ENCODE peak calls at places on chromosomes 11 and 22, in five cellular contexts. L, G, I, V and X are unnamed samples.

GRCh38 chr22:47452184-47452583 is 689.7 kb downstream of the TBC1D22A start:
- DNase-seq in L (no peak), G (no peak), I (no peak), V (no peak), X (no peak)

GRCh38 chr11:104852811-104853210 is 45.4 kb downstream of the CASP12 start:
- DNase-seq in L (no peak), G (no peak), I (no peak), V (no peak), X (no peak)

GRCh38 chr11:110598725-110599124 is 113.5 kb downstream of the ARHGAP20 start:
- DNase-seq in L (no peak), G (no peak), I (no peak), V (no peak), X (no peak)

GRCh38 chr11:103870821-103871309 is 165.6 kb upstream of the DDI1 start:
- DNase-seq in L (no peak), G (no peak), I (no peak), V (no peak), X (no peak)

GRCh38 chr11:7292902-7293301 is 41.2 kb downstream of the SYT9 start:
- DNase-seq in L (no peak), G (no peak), I (no peak), V (no peak), X (no peak)

GRCh38 chr22:18994780-18995711 is 59.0 kb upstream of the PRODH start:
- DNase-seq in L (peak), G (peak), I (peak), V (peak), X (no peak)

GRCh38 chr11:47980093-47980906 is at the start of gene PTPRJ:
- DNase-seq in L (peak), G (peak), I (no peak), V (peak), X (peak)

GRCh38 chr11:101049123-101049522 is 80.5 kb downstream of the PGR start:
- DNase-seq in L (no peak), G (no peak), I (peak), V (no peak), X (no peak)

GRCh38 chr11:100719362-100719761 is 32.3 kb downstream of the ARHGAP42 start:
- DNase-seq in L (no peak), G (peak), I (peak), V (no peak), X (peak)

GRCh38 chr11:122788781-122789535 is 49.3 kb upstream of the CRTAM start:
- DNase-seq in L (no peak), G (no peak), I (peak), V (no peak), X (no peak)

GRCh38 chr22:39311592-39312400 is 7.6 kb downstream of the RPL3 start:
- DNase-seq in L (peak), G (no peak), I (no peak), V (no peak), X (peak)

GRCh38 chr11:74443071-74443864 is 24.1 kb downstream of the KCNE3 start:
- DNase-seq in L (no peak), G (no peak), I (no peak), V (no peak), X (no peak)

GRCh38 chr11:79321282-79321681 is 119.5 kb downstream of the TENM4 start:
- DNase-seq in L (no peak), G (no peak), I (no peak), V (no peak), X (no peak)

GRCh38 chr11:86737752-86738151 is 62.6 kb upstream of the PRSS23 start:
- DNase-seq in L (no peak), G (peak), I (no peak), V (no peak), X (no peak)

GRCh38 chr11:29280452-29280851 is 736.4 kb downstream of the KCNA4 start:
- DNase-seq in L (no peak), G (no peak), I (no peak), V (no peak), X (no peak)

GRCh38 chr22:44341431-44342346 is 28.9 kb upstream of the SHISAL1 start:
- DNase-seq in L (no peak), G (peak), I (no peak), V (no peak), X (no peak)

GRCh38 chr11:103601230-103601846 is 435.1 kb upstream of the DDI1 start:
- DNase-seq in L (peak), G (peak), I (peak), V (peak), X (peak)

DNA sequence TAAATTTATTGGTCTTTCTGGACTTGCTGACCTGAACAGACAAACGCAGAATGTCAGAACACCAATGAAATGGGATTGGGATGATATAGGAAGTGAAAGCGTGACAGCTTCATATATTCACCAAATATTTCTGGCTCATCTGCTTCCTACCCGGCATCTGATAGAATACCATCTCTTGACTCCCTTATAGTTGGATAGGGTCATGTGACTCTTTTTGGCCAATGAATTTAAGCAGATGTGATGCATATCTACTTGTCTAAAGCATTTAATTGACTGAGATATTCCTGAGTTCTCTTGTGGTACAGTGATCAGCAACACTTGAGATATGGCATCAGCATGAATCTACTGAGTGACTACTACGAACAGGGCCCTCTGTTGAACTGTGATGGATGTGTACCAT is 2.5 kb upstream of the CAPRIN1 start:
- DNase-seq in L (no peak), G (no peak), I (no peak), V (no peak), X (no peak)
- H2BK12ac ChIP-seq in L (no peak), G (no peak), I (no peak), V (no peak), X (no peak)

GRCh38 chr11:102112654-102112926 is 2.3 kb downstream of the YAP1 start:
- DNase-seq in L (peak), G (no peak), I (no peak), V (no peak), X (no peak)

GRCh38 chr11:102116453-102117205 is 6.4 kb downstream of the YAP1 start:
- DNase-seq in L (no peak), G (no peak), I (no peak), V (no peak), X (no peak)

GRCh38 chr11:102111787-102112653 is 1.8 kb downstream of the YAP1 start:
- DNase-seq in L (no peak), G (peak), I (peak), V (no peak), X (no peak)

GRCh38 chr11:102115557-102115956 is 5.3 kb downstream of the YAP1 start:
- DNase-seq in L (peak), G (peak), I (no peak), V (peak), X (no peak)

DNA sequence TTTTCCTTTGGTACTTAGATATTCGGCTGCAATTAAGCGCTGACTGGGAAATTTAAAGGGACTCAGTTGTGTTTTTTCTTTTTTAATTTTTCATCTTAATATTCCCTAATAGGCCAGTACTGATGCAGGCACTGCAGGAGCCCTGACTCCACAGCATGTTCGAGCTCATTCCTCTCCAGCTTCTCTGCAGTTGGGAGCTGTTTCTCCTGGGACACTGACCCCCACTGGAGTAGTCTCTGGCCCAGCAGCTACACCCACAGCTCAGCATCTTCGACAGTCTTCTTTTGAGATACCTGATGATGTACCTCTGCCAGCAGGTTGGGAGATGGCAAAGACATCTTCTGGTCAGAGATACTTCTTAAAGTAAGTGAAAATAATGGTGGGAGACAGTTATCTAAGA is 3.8 kb downstream of the YAP1 start:
- DNase-seq in L (peak), G (peak), I (no peak), V (no peak), X (no peak)
- H3K14ac ChIP-seq in L (no peak), G (no peak), I (no peak), V (no peak), X (no peak)

GRCh38 chr22:45496451-45496941 is 6.2 kb upstream of the FBLN1 start:
- DNase-seq in L (no peak), G (peak), I (no peak), V (no peak), X (no peak)
- H3K9ac ChIP-seq in L (no peak), G (peak), I (no peak), V (no peak), X (no peak)

GRCh38 chr11:34475656-34476055 is 36.9 kb downstream of the CAT start:
- DNase-seq in L (no peak), G (no peak), I (no peak), V (no peak), X (no peak)
- H2BK12ac ChIP-seq in L (no peak), G (no peak), I (no peak), V (no peak), X (no peak)

GRCh38 chr11:63802637-63803414 is 10.4 kb upstream of the SPINDOC start:
- DNase-seq in L (no peak), G (peak), I (peak), V (peak), X (no peak)
- H3K14ac ChIP-seq in L (no peak), G (peak), I (peak), V (no peak), X (no peak)

DNA sequence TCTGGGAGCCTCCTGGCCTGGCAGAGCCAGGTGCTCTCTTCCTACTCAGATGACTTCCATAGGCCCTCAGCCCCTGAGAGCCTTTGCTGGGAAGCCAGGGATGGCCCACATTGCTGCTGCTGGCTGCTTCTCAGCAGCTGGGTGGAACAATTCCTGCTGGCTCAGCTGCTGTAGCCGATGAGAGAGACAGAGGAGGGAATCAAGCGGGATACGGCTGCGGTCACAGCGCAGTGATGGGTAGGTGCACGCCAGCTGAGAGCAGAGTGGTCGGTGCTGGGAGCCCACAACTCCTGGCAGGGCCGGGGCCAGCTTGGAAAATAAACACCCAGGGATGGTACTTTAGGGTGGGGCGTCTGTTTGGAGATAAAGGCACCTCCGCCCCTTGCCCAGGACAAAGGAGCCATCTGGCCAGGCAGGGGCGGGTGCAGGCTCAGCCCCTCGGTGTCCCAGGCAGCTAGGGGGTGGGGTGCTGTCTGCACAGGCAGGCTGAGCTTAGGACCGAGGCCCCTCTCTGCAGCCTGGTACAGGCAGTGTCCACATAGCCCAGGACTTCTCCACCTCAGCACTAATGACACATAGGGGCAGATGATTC is 480.5 kb downstream of the MIAT start:
- DNase-seq in L (no peak), G (no peak), I (no peak), V (no peak), X (no peak)
- H3K9ac ChIP-seq in L (no peak), G (no peak), I (no peak), V (peak), X (no peak)

GRCh38 chr11:19970944-19971343 is 189.3 kb downstream of the DBX1 start:
- DNase-seq in L (no peak), G (no peak), I (no peak), V (no peak), X (no peak)

GRCh38 chr11:19966927-19967326 is 193.3 kb downstream of the DBX1 start:
- DNase-seq in L (no peak), G (no peak), I (no peak), V (no peak), X (no peak)

GRCh38 chr11:19966435-19966834 is 193.8 kb downstream of the DBX1 start:
- DNase-seq in L (no peak), G (no peak), I (no peak), V (no peak), X (no peak)

GRCh38 chr11:19967796-19968195 is 192.5 kb downstream of the DBX1 start:
- DNase-seq in L (no peak), G (no peak), I (peak), V (no peak), X (no peak)

GRCh38 chr11:19968860-19969259 is 191.4 kb downstream of the DBX1 start:
- DNase-seq in L (no peak), G (no peak), I (no peak), V (no peak), X (no peak)
- H2BK12ac ChIP-seq in L (no peak), G (peak), I (no peak), V (no peak), X (no peak)

DNA sequence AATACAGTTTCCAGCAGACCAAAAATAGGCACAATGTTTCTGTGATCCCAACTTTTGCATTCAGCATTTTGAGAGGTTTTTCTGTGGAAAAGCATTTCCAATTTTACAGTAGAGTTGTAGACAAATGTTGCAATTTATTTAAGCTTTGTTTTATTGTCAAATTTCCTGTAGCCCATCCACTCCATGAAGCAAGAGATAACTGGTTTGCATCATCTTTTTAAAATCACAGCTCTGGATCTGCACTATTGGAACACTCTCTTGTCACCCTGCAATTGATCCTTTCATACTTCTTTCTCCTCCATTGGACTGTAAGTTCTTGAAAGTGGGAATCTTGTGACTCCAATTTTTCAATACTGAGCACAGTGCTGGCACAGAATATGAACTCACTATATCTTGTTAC is 86.0 kb downstream of the MAML2 start:
- DNase-seq in L (no peak), G (no peak), I (no peak), V (no peak), X (no peak)
- H3K14ac ChIP-seq in L (no peak), G (no peak), I (no peak), V (no peak), X (no peak)